ENCODE peak calls at places on chromosomes 6 and 20, in ten cellular contexts. One of them, this sample, is unnamed. For H3K36me3, the result is how much of the 10 kb centered on the place peaks cover.

GRCh38 chr6:7238900-7239589 is 74.0 kb downstream of the SSR1 start:
- DNase-seq in left lung: peak
- DNase-seq in colonic mucosa: peak
- DNase-seq in CD8-positive, alpha-beta memory T cell: peak
- DNase-seq in mammary epithelial cell: peak
- DNase-seq in tibial nerve: peak
- DNase-seq in CD4-positive, CD25-positive, alpha-beta regulatory T cell: peak
- DNase-seq in fibroblast of lung: peak
- DNase-seq in uterus: peak
- DNase-seq in adrenal gland: peak
- DNase-seq in this sample: peak

GRCh38 chr20:49028684-49029083 is 17.4 kb upstream of the CSE1L start:
- DNase-seq in colonic mucosa: no peak
- DNase-seq in CD8-positive, alpha-beta memory T cell: no peak
- DNase-seq in tibial nerve: no peak
- DNase-seq in left lung: no peak
- DNase-seq in adrenal gland: no peak
- DNase-seq in fibroblast of lung: peak
- DNase-seq in mammary epithelial cell: peak
- DNase-seq in uterus: no peak
- DNase-seq in CD4-positive, CD25-positive, alpha-beta regulatory T cell: no peak
- DNase-seq in this sample: no peak

GRCh38 chr20:32737371-32738223 is 5.7 kb downstream of the COMMD7 start:
- DNase-seq in tibial nerve: no peak
- DNase-seq in CD8-positive, alpha-beta memory T cell: peak
- DNase-seq in left lung: no peak
- DNase-seq in mammary epithelial cell: peak
- DNase-seq in adrenal gland: no peak
- DNase-seq in colonic mucosa: no peak
- DNase-seq in fibroblast of lung: peak
- DNase-seq in uterus: no peak
- DNase-seq in CD4-positive, CD25-positive, alpha-beta regulatory T cell: peak
- DNase-seq in this sample: no peak

GRCh38 chr6:100451577-100451976 is 13.1 kb downstream of the SIM1 start:
- DNase-seq in uterus: no peak
- DNase-seq in tibial nerve: no peak
- DNase-seq in adrenal gland: no peak
- DNase-seq in colonic mucosa: no peak
- DNase-seq in mammary epithelial cell: no peak
- DNase-seq in CD4-positive, CD25-positive, alpha-beta regulatory T cell: no peak
- DNase-seq in CD8-positive, alpha-beta memory T cell: no peak
- DNase-seq in fibroblast of lung: no peak
- DNase-seq in left lung: no peak
- DNase-seq in this sample: no peak

GRCh38 chr6:158789115-158789917 is 29.9 kb downstream of the EZR start:
- DNase-seq in mammary epithelial cell: no peak
- DNase-seq in adrenal gland: no peak
- DNase-seq in CD8-positive, alpha-beta memory T cell: peak
- DNase-seq in CD4-positive, CD25-positive, alpha-beta regulatory T cell: no peak
- DNase-seq in left lung: no peak
- DNase-seq in uterus: no peak
- DNase-seq in fibroblast of lung: no peak
- DNase-seq in colonic mucosa: no peak
- DNase-seq in tibial nerve: no peak
- DNase-seq in this sample: no peak

GRCh38 chr20:12170406-12170805 is 252.7 kb downstream of the BTBD3 start:
- DNase-seq in colonic mucosa: no peak
- DNase-seq in mammary epithelial cell: no peak
- DNase-seq in left lung: no peak
- DNase-seq in CD8-positive, alpha-beta memory T cell: no peak
- DNase-seq in fibroblast of lung: no peak
- DNase-seq in CD4-positive, CD25-positive, alpha-beta regulatory T cell: no peak
- DNase-seq in tibial nerve: no peak
- DNase-seq in uterus: no peak
- DNase-seq in adrenal gland: no peak
- DNase-seq in this sample: no peak

GRCh38 chr6:83480470-83480869 is 31.9 kb upstream of the PRSS35 start:
- DNase-seq in left lung: no peak
- DNase-seq in CD4-positive, CD25-positive, alpha-beta regulatory T cell: no peak
- DNase-seq in adrenal gland: no peak
- DNase-seq in tibial nerve: no peak
- DNase-seq in uterus: no peak
- DNase-seq in CD8-positive, alpha-beta memory T cell: no peak
- DNase-seq in colonic mucosa: no peak
- DNase-seq in fibroblast of lung: no peak
- DNase-seq in mammary epithelial cell: peak
- DNase-seq in this sample: no peak

GRCh38 chr20:38997622-38998021 is 35.5 kb downstream of the DHX35 start:
- DNase-seq in tibial nerve: no peak
- DNase-seq in CD8-positive, alpha-beta memory T cell: peak
- DNase-seq in uterus: no peak
- DNase-seq in left lung: no peak
- DNase-seq in mammary epithelial cell: no peak
- DNase-seq in adrenal gland: no peak
- DNase-seq in fibroblast of lung: no peak
- DNase-seq in CD4-positive, CD25-positive, alpha-beta regulatory T cell: no peak
- DNase-seq in colonic mucosa: no peak
- DNase-seq in this sample: no peak

GRCh38 chr6:29425075-29425474 is 10.3 kb downstream of the OR12D1 start:
- DNase-seq in CD8-positive, alpha-beta memory T cell: no peak
- DNase-seq in colonic mucosa: no peak
- DNase-seq in mammary epithelial cell: no peak
- DNase-seq in left lung: no peak
- DNase-seq in uterus: no peak
- DNase-seq in CD4-positive, CD25-positive, alpha-beta regulatory T cell: no peak
- DNase-seq in adrenal gland: no peak
- DNase-seq in tibial nerve: no peak
- DNase-seq in fibroblast of lung: no peak
- DNase-seq in this sample: no peak

GRCh38 chr6:26607434-26608230 is 10.9 kb downstream of the ABT1 start:
- DNase-seq in tibial nerve: peak
- DNase-seq in left lung: no peak
- DNase-seq in CD8-positive, alpha-beta memory T cell: peak
- DNase-seq in CD4-positive, CD25-positive, alpha-beta regulatory T cell: peak
- DNase-seq in adrenal gland: peak
- DNase-seq in colonic mucosa: peak
- DNase-seq in mammary epithelial cell: peak
- DNase-seq in fibroblast of lung: peak
- DNase-seq in uterus: no peak
- DNase-seq in this sample: no peak

GRCh38 chr6:26183581-26184408 is 96.6 kb downstream of the HFE start:
- DNase-seq in mammary epithelial cell: peak
- DNase-seq in tibial nerve: no peak
- DNase-seq in left lung: peak
- DNase-seq in uterus: peak
- DNase-seq in CD4-positive, CD25-positive, alpha-beta regulatory T cell: peak
- DNase-seq in CD8-positive, alpha-beta memory T cell: peak
- DNase-seq in adrenal gland: peak
- DNase-seq in fibroblast of lung: peak
- DNase-seq in colonic mucosa: peak
- DNase-seq in this sample: peak

GRCh38 chr6:53754330-53754729 is 40.5 kb upstream of the LRRC1 start:
- DNase-seq in mammary epithelial cell: no peak
- DNase-seq in tibial nerve: no peak
- DNase-seq in left lung: no peak
- DNase-seq in CD8-positive, alpha-beta memory T cell: no peak
- DNase-seq in fibroblast of lung: no peak
- DNase-seq in adrenal gland: no peak
- DNase-seq in uterus: no peak
- DNase-seq in CD4-positive, CD25-positive, alpha-beta regulatory T cell: no peak
- DNase-seq in colonic mucosa: no peak
- DNase-seq in this sample: peak

GRCh38 chr6:142960098-142960497 is 15.1 kb upstream of the HIVEP2 start:
- DNase-seq in adrenal gland: no peak
- DNase-seq in tibial nerve: no peak
- DNase-seq in colonic mucosa: no peak
- DNase-seq in left lung: no peak
- DNase-seq in uterus: no peak
- DNase-seq in CD8-positive, alpha-beta memory T cell: no peak
- DNase-seq in CD4-positive, CD25-positive, alpha-beta regulatory T cell: no peak
- DNase-seq in mammary epithelial cell: peak
- DNase-seq in fibroblast of lung: no peak
- DNase-seq in this sample: no peak

GRCh38 chr6:3228791-3229565 is 1.5 kb upstream of the TUBB2B start:
- DNase-seq in CD8-positive, alpha-beta memory T cell: peak
- DNase-seq in CD4-positive, CD25-positive, alpha-beta regulatory T cell: no peak
- DNase-seq in adrenal gland: no peak
- DNase-seq in colonic mucosa: no peak
- DNase-seq in mammary epithelial cell: no peak
- DNase-seq in left lung: peak
- DNase-seq in uterus: no peak
- DNase-seq in fibroblast of lung: no peak
- DNase-seq in tibial nerve: no peak
- DNase-seq in this sample: peak

GRCh38 chr6:18243302-18243893 is 20.9 kb downstream of the DEK start:
- DNase-seq in tibial nerve: no peak
- DNase-seq in CD8-positive, alpha-beta memory T cell: no peak
- DNase-seq in colonic mucosa: no peak
- DNase-seq in uterus: no peak
- DNase-seq in left lung: no peak
- DNase-seq in CD4-positive, CD25-positive, alpha-beta regulatory T cell: no peak
- DNase-seq in adrenal gland: no peak
- DNase-seq in fibroblast of lung: no peak
- DNase-seq in mammary epithelial cell: no peak
- DNase-seq in this sample: no peak
- H3K36me3 ChIP-seq in tibial nerve: under half
- H3K36me3 ChIP-seq in CD8-positive, alpha-beta memory T cell: under half
- H3K36me3 ChIP-seq in colonic mucosa: under half
- H3K36me3 ChIP-seq in uterus: under half
- H3K36me3 ChIP-seq in left lung: under half
- H3K36me3 ChIP-seq in CD4-positive, CD25-positive, alpha-beta regulatory T cell: under half
- H3K36me3 ChIP-seq in adrenal gland: under half
- H3K36me3 ChIP-seq in fibroblast of lung: under half
- H3K36me3 ChIP-seq in mammary epithelial cell: under half
- H3K36me3 ChIP-seq in this sample: half or more

DNA sequence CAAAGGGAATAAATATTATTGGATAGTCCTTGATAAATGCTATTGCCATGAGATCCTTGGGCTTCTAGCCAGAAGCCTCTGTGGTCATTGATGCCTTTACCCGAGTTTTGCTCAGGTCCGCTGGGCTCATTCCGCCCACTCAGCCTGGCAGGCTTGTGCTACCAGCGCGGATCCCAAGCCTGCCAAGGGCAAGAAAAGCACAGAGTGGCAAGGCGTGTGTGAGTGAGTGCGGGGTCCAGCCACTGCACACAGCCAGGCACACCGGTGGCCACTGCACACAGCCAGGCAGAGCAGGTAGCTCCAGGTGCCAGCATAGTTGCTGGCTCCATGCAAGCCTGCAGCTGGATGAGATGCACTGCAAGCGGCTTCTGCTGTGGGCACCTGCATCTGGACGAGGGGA is 38.7 kb downstream of the STK38 start:
- DNase-seq in adrenal gland: peak
- DNase-seq in uterus: no peak
- DNase-seq in fibroblast of lung: no peak
- DNase-seq in colonic mucosa: no peak
- DNase-seq in CD8-positive, alpha-beta memory T cell: no peak
- DNase-seq in CD4-positive, CD25-positive, alpha-beta regulatory T cell: no peak
- DNase-seq in tibial nerve: no peak
- DNase-seq in mammary epithelial cell: no peak
- DNase-seq in left lung: no peak
- DNase-seq in this sample: no peak
- H3K36me3 ChIP-seq in adrenal gland: under half
- H3K36me3 ChIP-seq in uterus: under half
- H3K36me3 ChIP-seq in fibroblast of lung: under half
- H3K36me3 ChIP-seq in colonic mucosa: under half
- H3K36me3 ChIP-seq in CD8-positive, alpha-beta memory T cell: half or more
- H3K36me3 ChIP-seq in CD4-positive, CD25-positive, alpha-beta regulatory T cell: half or more
- H3K36me3 ChIP-seq in tibial nerve: under half
- H3K36me3 ChIP-seq in mammary epithelial cell: under half
- H3K36me3 ChIP-seq in left lung: under half
- H3K36me3 ChIP-seq in this sample: under half

GRCh38 chr20:34072778-34073177 is 39.3 kb downstream of the EIF2S2 start:
- DNase-seq in uterus: no peak
- DNase-seq in colonic mucosa: no peak
- DNase-seq in CD8-positive, alpha-beta memory T cell: no peak
- DNase-seq in adrenal gland: no peak
- DNase-seq in mammary epithelial cell: no peak
- DNase-seq in left lung: no peak
- DNase-seq in CD4-positive, CD25-positive, alpha-beta regulatory T cell: no peak
- DNase-seq in fibroblast of lung: no peak
- DNase-seq in tibial nerve: no peak
- DNase-seq in this sample: no peak
- H3K36me3 ChIP-seq in uterus: under half
- H3K36me3 ChIP-seq in colonic mucosa: under half
- H3K36me3 ChIP-seq in CD8-positive, alpha-beta memory T cell: under half
- H3K36me3 ChIP-seq in adrenal gland: under half
- H3K36me3 ChIP-seq in mammary epithelial cell: under half
- H3K36me3 ChIP-seq in left lung: under half
- H3K36me3 ChIP-seq in CD4-positive, CD25-positive, alpha-beta regulatory T cell: half or more
- H3K36me3 ChIP-seq in fibroblast of lung: under half
- H3K36me3 ChIP-seq in tibial nerve: under half
- H3K36me3 ChIP-seq in this sample: under half

GRCh38 chr20:50130346-50130703 is 17.4 kb upstream of the UBE2V1 start:
- DNase-seq in CD4-positive, CD25-positive, alpha-beta regulatory T cell: no peak
- DNase-seq in adrenal gland: no peak
- DNase-seq in tibial nerve: no peak
- DNase-seq in CD8-positive, alpha-beta memory T cell: no peak
- DNase-seq in mammary epithelial cell: no peak
- DNase-seq in left lung: no peak
- DNase-seq in uterus: no peak
- DNase-seq in fibroblast of lung: no peak
- DNase-seq in colonic mucosa: no peak
- DNase-seq in this sample: no peak

GRCh38 chr20:50126662-50127061 is 13.7 kb upstream of the UBE2V1 start:
- DNase-seq in colonic mucosa: peak
- DNase-seq in mammary epithelial cell: no peak
- DNase-seq in uterus: no peak
- DNase-seq in tibial nerve: no peak
- DNase-seq in CD8-positive, alpha-beta memory T cell: no peak
- DNase-seq in CD4-positive, CD25-positive, alpha-beta regulatory T cell: no peak
- DNase-seq in left lung: no peak
- DNase-seq in adrenal gland: peak
- DNase-seq in fibroblast of lung: peak
- DNase-seq in this sample: no peak

GRCh38 chr20:50128520-50128905 is 15.6 kb upstream of the UBE2V1 start:
- DNase-seq in fibroblast of lung: no peak
- DNase-seq in mammary epithelial cell: no peak
- DNase-seq in tibial nerve: no peak
- DNase-seq in uterus: no peak
- DNase-seq in CD8-positive, alpha-beta memory T cell: no peak
- DNase-seq in colonic mucosa: no peak
- DNase-seq in CD4-positive, CD25-positive, alpha-beta regulatory T cell: no peak
- DNase-seq in left lung: no peak
- DNase-seq in adrenal gland: no peak
- DNase-seq in this sample: no peak

GRCh38 chr20:50129662-50130345 is 16.9 kb upstream of the UBE2V1 start:
- DNase-seq in mammary epithelial cell: no peak
- DNase-seq in uterus: no peak
- DNase-seq in fibroblast of lung: no peak
- DNase-seq in tibial nerve: no peak
- DNase-seq in CD4-positive, CD25-positive, alpha-beta regulatory T cell: no peak
- DNase-seq in adrenal gland: no peak
- DNase-seq in left lung: no peak
- DNase-seq in colonic mucosa: no peak
- DNase-seq in CD8-positive, alpha-beta memory T cell: no peak
- DNase-seq in this sample: no peak

GRCh38 chr20:50127587-50128519 is 14.9 kb upstream of the UBE2V1 start:
- DNase-seq in uterus: no peak
- DNase-seq in colonic mucosa: no peak
- DNase-seq in CD4-positive, CD25-positive, alpha-beta regulatory T cell: no peak
- DNase-seq in tibial nerve: no peak
- DNase-seq in fibroblast of lung: no peak
- DNase-seq in mammary epithelial cell: no peak
- DNase-seq in CD8-positive, alpha-beta memory T cell: no peak
- DNase-seq in adrenal gland: no peak
- DNase-seq in left lung: no peak
- DNase-seq in this sample: no peak
- H3K36me3 ChIP-seq in uterus: under half
- H3K36me3 ChIP-seq in colonic mucosa: under half
- H3K36me3 ChIP-seq in CD4-positive, CD25-positive, alpha-beta regulatory T cell: half or more
- H3K36me3 ChIP-seq in tibial nerve: under half
- H3K36me3 ChIP-seq in fibroblast of lung: under half
- H3K36me3 ChIP-seq in mammary epithelial cell: under half
- H3K36me3 ChIP-seq in CD8-positive, alpha-beta memory T cell: under half
- H3K36me3 ChIP-seq in adrenal gland: half or more
- H3K36me3 ChIP-seq in left lung: under half
- H3K36me3 ChIP-seq in this sample: half or more